ENCODE peak calls at places on chromosomes 11 and 22, in nine cellular contexts. One of them, this sample, is unnamed. For H3K4me1, the result is how much of the 10 kb centered on the place peaks cover.

GRCh38 chr22:49306632-49306975 is 521.1 kb downstream of the BRD1 start:
- DNase-seq in gastrocnemius medialis: no peak
- DNase-seq in CD8-positive, alpha-beta T cell: no peak
- DNase-seq in PC-3: no peak
- DNase-seq in left ventricle myocardium inferior: no peak
- DNase-seq in lower lobe of right lung: no peak
- DNase-seq in GM23338: no peak
- DNase-seq in transverse colon: no peak
- DNase-seq in PC-9: no peak
- DNase-seq in this sample: no peak

GRCh38 chr11:123286761-123287160 is 91.7 kb upstream of the CLMP start:
- DNase-seq in gastrocnemius medialis: no peak
- DNase-seq in CD8-positive, alpha-beta T cell: no peak
- DNase-seq in PC-3: no peak
- DNase-seq in left ventricle myocardium inferior: no peak
- DNase-seq in lower lobe of right lung: no peak
- DNase-seq in GM23338: no peak
- DNase-seq in transverse colon: no peak
- DNase-seq in PC-9: no peak
- DNase-seq in this sample: no peak

GRCh38 chr11:128904303-128904871 is 13.2 kb downstream of the KCNJ5 start:
- DNase-seq in gastrocnemius medialis: no peak
- DNase-seq in CD8-positive, alpha-beta T cell: no peak
- DNase-seq in PC-3: no peak
- DNase-seq in left ventricle myocardium inferior: no peak
- DNase-seq in lower lobe of right lung: no peak
- DNase-seq in GM23338: peak
- DNase-seq in transverse colon: no peak
- DNase-seq in PC-9: no peak
- DNase-seq in this sample: no peak

GRCh38 chr22:47294571-47294970 is 532.1 kb downstream of the TBC1D22A start:
- DNase-seq in gastrocnemius medialis: no peak
- DNase-seq in CD8-positive, alpha-beta T cell: no peak
- DNase-seq in PC-3: no peak
- DNase-seq in left ventricle myocardium inferior: no peak
- DNase-seq in lower lobe of right lung: no peak
- DNase-seq in GM23338: no peak
- DNase-seq in transverse colon: no peak
- DNase-seq in PC-9: no peak
- DNase-seq in this sample: no peak

GRCh38 chr11:106276859-106277436 is 199.5 kb downstream of the AASDHPPT start:
- DNase-seq in gastrocnemius medialis: no peak
- DNase-seq in CD8-positive, alpha-beta T cell: no peak
- DNase-seq in PC-3: peak
- DNase-seq in left ventricle myocardium inferior: no peak
- DNase-seq in lower lobe of right lung: no peak
- DNase-seq in GM23338: peak
- DNase-seq in transverse colon: no peak
- DNase-seq in PC-9: peak
- DNase-seq in this sample: no peak

GRCh38 chr11:3905080-3905953 is 49.9 kb downstream of the STIM1 start:
- DNase-seq in gastrocnemius medialis: peak
- DNase-seq in CD8-positive, alpha-beta T cell: peak
- DNase-seq in PC-3: peak
- DNase-seq in left ventricle myocardium inferior: no peak
- DNase-seq in lower lobe of right lung: peak
- DNase-seq in GM23338: peak
- DNase-seq in transverse colon: peak
- DNase-seq in PC-9: peak
- DNase-seq in this sample: no peak

GRCh38 chr22:18095101-18095805 is 15.4 kb upstream of the TUBA8 start:
- DNase-seq in gastrocnemius medialis: peak
- DNase-seq in CD8-positive, alpha-beta T cell: no peak
- DNase-seq in PC-3: peak
- DNase-seq in left ventricle myocardium inferior: no peak
- DNase-seq in lower lobe of right lung: no peak
- DNase-seq in GM23338: no peak
- DNase-seq in transverse colon: no peak
- DNase-seq in PC-9: no peak
- DNase-seq in this sample: no peak

GRCh38 chr11:35682230-35683195 is 19.9 kb downstream of the TRIM44 start:
- DNase-seq in gastrocnemius medialis: no peak
- DNase-seq in CD8-positive, alpha-beta T cell: no peak
- DNase-seq in PC-3: no peak
- DNase-seq in left ventricle myocardium inferior: no peak
- DNase-seq in lower lobe of right lung: no peak
- DNase-seq in GM23338: peak
- DNase-seq in transverse colon: peak
- DNase-seq in PC-9: no peak
- DNase-seq in this sample: no peak

GRCh38 chr11:116413861-116414260 is 358.9 kb downstream of the BUD13 start:
- DNase-seq in gastrocnemius medialis: no peak
- DNase-seq in CD8-positive, alpha-beta T cell: no peak
- DNase-seq in PC-3: no peak
- DNase-seq in left ventricle myocardium inferior: no peak
- DNase-seq in lower lobe of right lung: no peak
- DNase-seq in GM23338: no peak
- DNase-seq in transverse colon: no peak
- DNase-seq in PC-9: no peak
- DNase-seq in this sample: no peak

GRCh38 chr11:117950320-117950719 is 21.1 kb upstream of the TMPRSS13 start:
- DNase-seq in gastrocnemius medialis: no peak
- DNase-seq in CD8-positive, alpha-beta T cell: peak
- DNase-seq in PC-3: peak
- DNase-seq in left ventricle myocardium inferior: no peak
- DNase-seq in lower lobe of right lung: no peak
- DNase-seq in GM23338: no peak
- DNase-seq in transverse colon: peak
- DNase-seq in PC-9: no peak
- DNase-seq in this sample: no peak

GRCh38 chr11:72239296-72239848 is 4.6 kb downstream of the PHOX2A start:
- DNase-seq in gastrocnemius medialis: peak
- DNase-seq in CD8-positive, alpha-beta T cell: no peak
- DNase-seq in PC-3: peak
- DNase-seq in left ventricle myocardium inferior: peak
- DNase-seq in lower lobe of right lung: peak
- DNase-seq in GM23338: peak
- DNase-seq in transverse colon: peak
- DNase-seq in PC-9: peak
- DNase-seq in this sample: no peak

GRCh38 chr11:56876621-56877312 is 111.9 kb upstream of the OR5AK2 start:
- DNase-seq in gastrocnemius medialis: no peak
- DNase-seq in CD8-positive, alpha-beta T cell: no peak
- DNase-seq in PC-3: peak
- DNase-seq in left ventricle myocardium inferior: no peak
- DNase-seq in lower lobe of right lung: no peak
- DNase-seq in GM23338: no peak
- DNase-seq in transverse colon: no peak
- DNase-seq in PC-9: no peak
- DNase-seq in this sample: no peak

GRCh38 chr11:128447233-128447632 is 140.1 kb downstream of the ETS1 start:
- DNase-seq in gastrocnemius medialis: no peak
- DNase-seq in CD8-positive, alpha-beta T cell: no peak
- DNase-seq in PC-3: no peak
- DNase-seq in left ventricle myocardium inferior: no peak
- DNase-seq in lower lobe of right lung: no peak
- DNase-seq in GM23338: no peak
- DNase-seq in transverse colon: no peak
- DNase-seq in PC-9: no peak
- DNase-seq in this sample: no peak

GRCh38 chr11:70063555-70063954 is 14.6 kb upstream of the ANO1 start:
- DNase-seq in gastrocnemius medialis: no peak
- DNase-seq in CD8-positive, alpha-beta T cell: no peak
- DNase-seq in PC-3: peak
- DNase-seq in left ventricle myocardium inferior: no peak
- DNase-seq in lower lobe of right lung: no peak
- DNase-seq in GM23338: no peak
- DNase-seq in transverse colon: no peak
- DNase-seq in PC-9: peak
- DNase-seq in this sample: no peak

GRCh38 chr11:409008-409599 is 5.7 kb downstream of the SIGIRR start:
- DNase-seq in gastrocnemius medialis: no peak
- DNase-seq in CD8-positive, alpha-beta T cell: no peak
- DNase-seq in PC-3: no peak
- DNase-seq in left ventricle myocardium inferior: no peak
- DNase-seq in lower lobe of right lung: peak
- DNase-seq in GM23338: no peak
- DNase-seq in transverse colon: no peak
- DNase-seq in PC-9: no peak
- DNase-seq in this sample: no peak

GRCh38 chr11:134243913-134244312 is 9.2 kb downstream of the THYN1 start:
- DNase-seq in gastrocnemius medialis: no peak
- DNase-seq in CD8-positive, alpha-beta T cell: no peak
- DNase-seq in PC-3: no peak
- DNase-seq in left ventricle myocardium inferior: no peak
- DNase-seq in lower lobe of right lung: no peak
- DNase-seq in GM23338: no peak
- DNase-seq in transverse colon: no peak
- DNase-seq in PC-9: no peak
- DNase-seq in this sample: no peak

GRCh38 chr11:33970984-33971466 is 79.1 kb upstream of the LMO2 start:
- DNase-seq in gastrocnemius medialis: peak
- DNase-seq in CD8-positive, alpha-beta T cell: no peak
- DNase-seq in PC-3: peak
- DNase-seq in left ventricle myocardium inferior: no peak
- DNase-seq in lower lobe of right lung: no peak
- DNase-seq in GM23338: peak
- DNase-seq in transverse colon: peak
- DNase-seq in PC-9: peak
- DNase-seq in this sample: peak

GRCh38 chr11:396511-396947 is 2.5 kb downstream of the PKP3 start:
- DNase-seq in gastrocnemius medialis: no peak
- DNase-seq in CD8-positive, alpha-beta T cell: no peak
- DNase-seq in PC-3: no peak
- DNase-seq in left ventricle myocardium inferior: no peak
- DNase-seq in lower lobe of right lung: peak
- DNase-seq in GM23338: peak
- DNase-seq in transverse colon: no peak
- DNase-seq in PC-9: no peak
- DNase-seq in this sample: no peak

GRCh38 chr22:36790648-36791047 is 14.7 kb upstream of the IFT27 start:
- DNase-seq in gastrocnemius medialis: no peak
- DNase-seq in CD8-positive, alpha-beta T cell: no peak
- DNase-seq in PC-3: no peak
- DNase-seq in left ventricle myocardium inferior: no peak
- DNase-seq in lower lobe of right lung: no peak
- DNase-seq in GM23338: no peak
- DNase-seq in transverse colon: no peak
- DNase-seq in PC-9: peak
- DNase-seq in this sample: no peak
- TF ChIP-seq CTCF in gastrocnemius medialis: no peak
- TF ChIP-seq CTCF in CD8-positive, alpha-beta T cell: no peak
- TF ChIP-seq CTCF in PC-3: no peak
- TF ChIP-seq CTCF in left ventricle myocardium inferior: no peak
- TF ChIP-seq CTCF in lower lobe of right lung: no peak
- TF ChIP-seq CTCF in GM23338: no peak
- TF ChIP-seq CTCF in transverse colon: no peak
- TF ChIP-seq CTCF in PC-9: peak
- TF ChIP-seq CTCF in this sample: no peak

GRCh38 chr22:39906207-39906606 is 5.3 kb downstream of the GRAP2 start:
- DNase-seq in gastrocnemius medialis: no peak
- DNase-seq in CD8-positive, alpha-beta T cell: no peak
- DNase-seq in PC-3: no peak
- DNase-seq in left ventricle myocardium inferior: no peak
- DNase-seq in lower lobe of right lung: no peak
- DNase-seq in GM23338: peak
- DNase-seq in transverse colon: no peak
- DNase-seq in PC-9: no peak
- DNase-seq in this sample: no peak

GRCh38 chr22:39907605-39908097 is 6.8 kb downstream of the GRAP2 start:
- DNase-seq in gastrocnemius medialis: no peak
- DNase-seq in CD8-positive, alpha-beta T cell: no peak
- DNase-seq in PC-3: no peak
- DNase-seq in left ventricle myocardium inferior: no peak
- DNase-seq in lower lobe of right lung: no peak
- DNase-seq in GM23338: no peak
- DNase-seq in transverse colon: no peak
- DNase-seq in PC-9: no peak
- DNase-seq in this sample: no peak

GRCh38 chr22:39907035-39907434 is 6.2 kb downstream of the GRAP2 start:
- DNase-seq in gastrocnemius medialis: no peak
- DNase-seq in CD8-positive, alpha-beta T cell: no peak
- DNase-seq in PC-3: no peak
- DNase-seq in left ventricle myocardium inferior: no peak
- DNase-seq in lower lobe of right lung: no peak
- DNase-seq in GM23338: no peak
- DNase-seq in transverse colon: no peak
- DNase-seq in PC-9: no peak
- DNase-seq in this sample: no peak

GRCh38 chr22:39905686-39906085 is 4.8 kb downstream of the GRAP2 start:
- DNase-seq in gastrocnemius medialis: no peak
- DNase-seq in CD8-positive, alpha-beta T cell: no peak
- DNase-seq in PC-3: no peak
- DNase-seq in left ventricle myocardium inferior: no peak
- DNase-seq in lower lobe of right lung: no peak
- DNase-seq in GM23338: no peak
- DNase-seq in transverse colon: no peak
- DNase-seq in PC-9: no peak
- DNase-seq in this sample: no peak

DNA sequence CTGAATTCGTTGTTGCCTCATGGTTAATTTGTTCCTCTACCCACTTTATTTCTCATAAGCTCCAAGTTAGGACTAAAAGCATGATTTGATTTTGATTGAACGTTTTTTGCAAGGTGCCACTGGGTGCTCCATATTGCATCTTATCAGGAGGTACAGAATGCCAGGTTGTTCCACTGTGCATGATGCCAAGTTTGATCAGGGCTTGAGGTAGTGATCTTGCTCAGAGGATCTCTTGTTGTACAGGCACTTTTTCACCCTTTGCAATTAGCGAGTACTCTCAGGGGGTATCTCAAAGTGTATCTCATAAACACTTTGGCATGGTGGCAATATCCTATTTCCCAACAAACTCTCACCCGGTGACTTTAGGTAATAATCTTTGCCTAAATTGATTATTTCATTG is 4.0 kb downstream of the GRAP2 start:
- DNase-seq in gastrocnemius medialis: no peak
- DNase-seq in CD8-positive, alpha-beta T cell: no peak
- DNase-seq in PC-3: no peak
- DNase-seq in left ventricle myocardium inferior: no peak
- DNase-seq in lower lobe of right lung: no peak
- DNase-seq in GM23338: no peak
- DNase-seq in transverse colon: no peak
- DNase-seq in PC-9: no peak
- DNase-seq in this sample: no peak
- H3K4me1 ChIP-seq in gastrocnemius medialis: under half
- H3K4me1 ChIP-seq in CD8-positive, alpha-beta T cell: under half
- H3K4me1 ChIP-seq in PC-3: under half
- H3K4me1 ChIP-seq in left ventricle myocardium inferior: under half
- H3K4me1 ChIP-seq in lower lobe of right lung: under half
- H3K4me1 ChIP-seq in GM23338: under half
- H3K4me1 ChIP-seq in transverse colon: under half
- H3K4me1 ChIP-seq in PC-9: under half
- H3K4me1 ChIP-seq in this sample: under half

GRCh38 chr11:44727373-44728084 is 767 bp downstream of the TSPAN18 start:
- DNase-seq in gastrocnemius medialis: peak
- DNase-seq in CD8-positive, alpha-beta T cell: peak
- DNase-seq in PC-3: peak
- DNase-seq in left ventricle myocardium inferior: peak
- DNase-seq in lower lobe of right lung: peak
- DNase-seq in GM23338: peak
- DNase-seq in transverse colon: peak
- DNase-seq in PC-9: peak
- DNase-seq in this sample: peak
- H3K27ac ChIP-seq in gastrocnemius medialis: peak
- H3K27ac ChIP-seq in CD8-positive, alpha-beta T cell: no peak
- H3K27ac ChIP-seq in PC-3: no peak
- H3K27ac ChIP-seq in left ventricle myocardium inferior: peak
- H3K27ac ChIP-seq in lower lobe of right lung: peak
- H3K27ac ChIP-seq in GM23338: no peak
- H3K27ac ChIP-seq in transverse colon: peak
- H3K27ac ChIP-seq in PC-9: no peak
- H3K27ac ChIP-seq in this sample: no peak

GRCh38 chr11:131217313-131218297 is 152.8 kb upstream of the NTM start:
- DNase-seq in gastrocnemius medialis: no peak
- DNase-seq in CD8-positive, alpha-beta T cell: no peak
- DNase-seq in PC-3: peak
- DNase-seq in left ventricle myocardium inferior: no peak
- DNase-seq in lower lobe of right lung: no peak
- DNase-seq in GM23338: peak
- DNase-seq in transverse colon: no peak
- DNase-seq in PC-9: no peak
- DNase-seq in this sample: no peak
- TF ChIP-seq CTCF in gastrocnemius medialis: no peak
- TF ChIP-seq CTCF in CD8-positive, alpha-beta T cell: no peak
- TF ChIP-seq CTCF in PC-3: peak
- TF ChIP-seq CTCF in left ventricle myocardium inferior: peak
- TF ChIP-seq CTCF in lower lobe of right lung: no peak
- TF ChIP-seq CTCF in GM23338: peak
- TF ChIP-seq CTCF in transverse colon: no peak
- TF ChIP-seq CTCF in PC-9: peak
- TF ChIP-seq CTCF in this sample: no peak

This sample was measured in thoracic aorta.